ENCODE peak calls at places on chromosomes 12 and 14, in nine cellular contexts. One of them, this sample, is unnamed.

GRCh38 chr14:38758661-38759060 is 344.4 kb downstream of the SEC23A start:
- DNase-seq in uterus: no peak
- DNase-seq in stomach: no peak
- DNase-seq in adrenal gland: no peak
- DNase-seq in A549: no peak
- DNase-seq in thyroid gland: no peak
- DNase-seq in breast epithelium: no peak
- DNase-seq in vagina: no peak
- DNase-seq in IMR-90: no peak
- DNase-seq in this sample: no peak

GRCh38 chr14:58898655-58899316 is 261.0 kb downstream of the DACT1 start:
- DNase-seq in thyroid gland: no peak
- DNase-seq in vagina: no peak
- DNase-seq in IMR-90: peak
- DNase-seq in breast epithelium: no peak
- DNase-seq in uterus: no peak
- DNase-seq in adrenal gland: no peak
- DNase-seq in stomach: no peak
- DNase-seq in A549: no peak
- DNase-seq in this sample: no peak

GRCh38 chr12:56258068-56258819 is at the start of gene ANKRD52:
- DNase-seq in stomach: peak
- DNase-seq in uterus: peak
- DNase-seq in thyroid gland: peak
- DNase-seq in IMR-90: peak
- DNase-seq in adrenal gland: peak
- DNase-seq in vagina: no peak
- DNase-seq in A549: peak
- DNase-seq in breast epithelium: peak
- DNase-seq in this sample: peak

GRCh38 chr12:12927211-12928079 is 24.5 kb downstream of the GPRC5D start:
- DNase-seq in vagina: no peak
- DNase-seq in uterus: no peak
- DNase-seq in adrenal gland: peak
- DNase-seq in IMR-90: peak
- DNase-seq in breast epithelium: peak
- DNase-seq in A549: peak
- DNase-seq in thyroid gland: peak
- DNase-seq in stomach: peak
- DNase-seq in this sample: peak

GRCh38 chr14:24434676-24435075 is 4.9 kb downstream of the KHNYN start:
- DNase-seq in breast epithelium: no peak
- DNase-seq in A549: no peak
- DNase-seq in thyroid gland: no peak
- DNase-seq in uterus: no peak
- DNase-seq in IMR-90: no peak
- DNase-seq in vagina: no peak
- DNase-seq in stomach: no peak
- DNase-seq in adrenal gland: no peak
- DNase-seq in this sample: no peak

GRCh38 chr12:70876952-70877351 is 43.6 kb downstream of the PTPRR start:
- DNase-seq in thyroid gland: no peak
- DNase-seq in adrenal gland: no peak
- DNase-seq in uterus: no peak
- DNase-seq in breast epithelium: peak
- DNase-seq in stomach: no peak
- DNase-seq in IMR-90: peak
- DNase-seq in A549: no peak
- DNase-seq in vagina: no peak
- DNase-seq in this sample: no peak

GRCh38 chr14:30283822-30284446 is 275.0 kb upstream of the G2E3 start:
- DNase-seq in IMR-90: peak
- DNase-seq in adrenal gland: peak
- DNase-seq in uterus: no peak
- DNase-seq in stomach: no peak
- DNase-seq in breast epithelium: no peak
- DNase-seq in vagina: no peak
- DNase-seq in A549: peak
- DNase-seq in thyroid gland: peak
- DNase-seq in this sample: no peak

GRCh38 chr14:45819107-45819506 is 566.1 kb upstream of the MIS18BP1 start:
- DNase-seq in adrenal gland: no peak
- DNase-seq in vagina: no peak
- DNase-seq in stomach: no peak
- DNase-seq in A549: no peak
- DNase-seq in thyroid gland: no peak
- DNase-seq in breast epithelium: no peak
- DNase-seq in uterus: no peak
- DNase-seq in IMR-90: no peak
- DNase-seq in this sample: no peak

GRCh38 chr12:5494343-5494742 is 62.4 kb downstream of the NTF3 start:
- DNase-seq in thyroid gland: no peak
- DNase-seq in uterus: no peak
- DNase-seq in vagina: no peak
- DNase-seq in adrenal gland: no peak
- DNase-seq in stomach: no peak
- DNase-seq in breast epithelium: no peak
- DNase-seq in A549: no peak
- DNase-seq in IMR-90: no peak
- DNase-seq in this sample: no peak

GRCh38 chr12:56634242-56634836 is 4.2 kb upstream of the BAZ2A start:
- DNase-seq in adrenal gland: peak
- DNase-seq in stomach: peak
- DNase-seq in uterus: peak
- DNase-seq in vagina: no peak
- DNase-seq in IMR-90: no peak
- DNase-seq in thyroid gland: peak
- DNase-seq in breast epithelium: peak
- DNase-seq in A549: peak
- DNase-seq in this sample: peak

GRCh38 chr14:36748814-36749213 is 87.2 kb downstream of the PAX9 start:
- DNase-seq in adrenal gland: no peak
- DNase-seq in vagina: no peak
- DNase-seq in A549: no peak
- DNase-seq in uterus: no peak
- DNase-seq in breast epithelium: no peak
- DNase-seq in stomach: no peak
- DNase-seq in thyroid gland: no peak
- DNase-seq in IMR-90: no peak
- DNase-seq in this sample: no peak

GRCh38 chr12:111274820-111275219 is 94.1 kb downstream of the PHETA1 start:
- DNase-seq in IMR-90: no peak
- DNase-seq in stomach: no peak
- DNase-seq in adrenal gland: no peak
- DNase-seq in uterus: no peak
- DNase-seq in thyroid gland: no peak
- DNase-seq in A549: peak
- DNase-seq in breast epithelium: no peak
- DNase-seq in vagina: no peak
- DNase-seq in this sample: no peak

GRCh38 chr12:57614178-57614947 is 3.1 kb downstream of the ARHGEF25 start:
- DNase-seq in A549: peak
- DNase-seq in adrenal gland: no peak
- DNase-seq in IMR-90: peak
- DNase-seq in vagina: no peak
- DNase-seq in uterus: peak
- DNase-seq in stomach: no peak
- DNase-seq in breast epithelium: no peak
- DNase-seq in thyroid gland: no peak
- DNase-seq in this sample: no peak

GRCh38 chr12:68374315-68374982 is 42.3 kb upstream of the MDM1 start:
- DNase-seq in breast epithelium: no peak
- DNase-seq in uterus: no peak
- DNase-seq in thyroid gland: no peak
- DNase-seq in IMR-90: no peak
- DNase-seq in stomach: peak
- DNase-seq in adrenal gland: no peak
- DNase-seq in A549: no peak
- DNase-seq in vagina: no peak
- DNase-seq in this sample: no peak

GRCh38 chr14:29940482-29940881 is 12.8 kb upstream of the PRKD1 start:
- DNase-seq in adrenal gland: no peak
- DNase-seq in breast epithelium: no peak
- DNase-seq in vagina: no peak
- DNase-seq in stomach: no peak
- DNase-seq in thyroid gland: no peak
- DNase-seq in A549: no peak
- DNase-seq in uterus: no peak
- DNase-seq in IMR-90: no peak
- DNase-seq in this sample: no peak

GRCh38 chr12:30925607-30926242 is 823 bp upstream of the TSPAN11 start:
- DNase-seq in thyroid gland: no peak
- DNase-seq in breast epithelium: no peak
- DNase-seq in IMR-90: no peak
- DNase-seq in stomach: no peak
- DNase-seq in uterus: no peak
- DNase-seq in vagina: peak
- DNase-seq in adrenal gland: no peak
- DNase-seq in A549: no peak
- DNase-seq in this sample: no peak

GRCh38 chr14:32201816-32202467 is at the start of gene RNU6-7:
- DNase-seq in A549: no peak
- DNase-seq in vagina: no peak
- DNase-seq in IMR-90: peak
- DNase-seq in stomach: no peak
- DNase-seq in breast epithelium: peak
- DNase-seq in adrenal gland: peak
- DNase-seq in uterus: peak
- DNase-seq in thyroid gland: peak
- DNase-seq in this sample: no peak

GRCh38 chr12:105292705-105293104 is 37.8 kb upstream of the C12orf75 start:
- DNase-seq in vagina: no peak
- DNase-seq in adrenal gland: no peak
- DNase-seq in uterus: no peak
- DNase-seq in IMR-90: peak
- DNase-seq in thyroid gland: no peak
- DNase-seq in breast epithelium: no peak
- DNase-seq in A549: no peak
- DNase-seq in stomach: no peak
- DNase-seq in this sample: no peak

GRCh38 chr12:105291531-105291930 is 39.0 kb upstream of the C12orf75 start:
- DNase-seq in thyroid gland: no peak
- DNase-seq in IMR-90: no peak
- DNase-seq in uterus: no peak
- DNase-seq in stomach: no peak
- DNase-seq in breast epithelium: no peak
- DNase-seq in A549: no peak
- DNase-seq in adrenal gland: no peak
- DNase-seq in vagina: no peak
- DNase-seq in this sample: no peak

GRCh38 chr12:105294164-105294563 is 36.3 kb upstream of the C12orf75 start:
- DNase-seq in IMR-90: no peak
- DNase-seq in adrenal gland: no peak
- DNase-seq in uterus: no peak
- DNase-seq in breast epithelium: no peak
- DNase-seq in vagina: no peak
- DNase-seq in A549: no peak
- DNase-seq in thyroid gland: no peak
- DNase-seq in stomach: no peak
- DNase-seq in this sample: no peak

GRCh38 chr12:105296116-105297095 is 34.1 kb upstream of the C12orf75 start:
- DNase-seq in A549: no peak
- DNase-seq in IMR-90: no peak
- DNase-seq in uterus: no peak
- DNase-seq in adrenal gland: no peak
- DNase-seq in vagina: no peak
- DNase-seq in breast epithelium: no peak
- DNase-seq in stomach: no peak
- DNase-seq in thyroid gland: no peak
- DNase-seq in this sample: no peak

GRCh38 chr12:105294886-105295479 is 35.5 kb upstream of the C12orf75 start:
- DNase-seq in A549: no peak
- DNase-seq in breast epithelium: no peak
- DNase-seq in vagina: no peak
- DNase-seq in IMR-90: no peak
- DNase-seq in uterus: no peak
- DNase-seq in thyroid gland: no peak
- DNase-seq in stomach: no peak
- DNase-seq in adrenal gland: no peak
- DNase-seq in this sample: no peak
- TF ChIP-seq POLR2A in A549: no peak
- TF ChIP-seq POLR2A in breast epithelium: no peak
- TF ChIP-seq POLR2A in vagina: no peak
- TF ChIP-seq POLR2A in IMR-90: no peak
- TF ChIP-seq POLR2A in uterus: no peak
- TF ChIP-seq POLR2A in thyroid gland: no peak
- TF ChIP-seq POLR2A in stomach: no peak
- TF ChIP-seq POLR2A in adrenal gland: no peak
- TF ChIP-seq POLR2A in this sample: no peak

GRCh38 chr12:85424581-85425348 is 144.7 kb downstream of the ALX1 start:
- DNase-seq in thyroid gland: peak
- DNase-seq in vagina: no peak
- DNase-seq in breast epithelium: no peak
- DNase-seq in IMR-90: peak
- DNase-seq in adrenal gland: no peak
- DNase-seq in stomach: peak
- DNase-seq in uterus: no peak
- DNase-seq in A549: no peak
- DNase-seq in this sample: no peak
- H3K4me3 ChIP-seq in thyroid gland: no peak
- H3K4me3 ChIP-seq in vagina: no peak
- H3K4me3 ChIP-seq in breast epithelium: no peak
- H3K4me3 ChIP-seq in IMR-90: no peak
- H3K4me3 ChIP-seq in adrenal gland: no peak
- H3K4me3 ChIP-seq in stomach: no peak
- H3K4me3 ChIP-seq in uterus: no peak
- H3K4me3 ChIP-seq in A549: no peak
- H3K4me3 ChIP-seq in this sample: no peak

GRCh38 chr12:116299548-116300150 is 22.2 kb upstream of the MED13L start:
- DNase-seq in uterus: no peak
- DNase-seq in A549: no peak
- DNase-seq in breast epithelium: no peak
- DNase-seq in thyroid gland: peak
- DNase-seq in IMR-90: peak
- DNase-seq in adrenal gland: no peak
- DNase-seq in stomach: no peak
- DNase-seq in vagina: no peak
- DNase-seq in this sample: no peak
- H3K27ac ChIP-seq in uterus: peak
- H3K27ac ChIP-seq in A549: peak
- H3K27ac ChIP-seq in breast epithelium: peak
- H3K27ac ChIP-seq in thyroid gland: no peak
- H3K27ac ChIP-seq in IMR-90: no peak
- H3K27ac ChIP-seq in adrenal gland: peak
- H3K27ac ChIP-seq in stomach: peak
- H3K27ac ChIP-seq in vagina: peak
- H3K27ac ChIP-seq in this sample: peak

DNA sequence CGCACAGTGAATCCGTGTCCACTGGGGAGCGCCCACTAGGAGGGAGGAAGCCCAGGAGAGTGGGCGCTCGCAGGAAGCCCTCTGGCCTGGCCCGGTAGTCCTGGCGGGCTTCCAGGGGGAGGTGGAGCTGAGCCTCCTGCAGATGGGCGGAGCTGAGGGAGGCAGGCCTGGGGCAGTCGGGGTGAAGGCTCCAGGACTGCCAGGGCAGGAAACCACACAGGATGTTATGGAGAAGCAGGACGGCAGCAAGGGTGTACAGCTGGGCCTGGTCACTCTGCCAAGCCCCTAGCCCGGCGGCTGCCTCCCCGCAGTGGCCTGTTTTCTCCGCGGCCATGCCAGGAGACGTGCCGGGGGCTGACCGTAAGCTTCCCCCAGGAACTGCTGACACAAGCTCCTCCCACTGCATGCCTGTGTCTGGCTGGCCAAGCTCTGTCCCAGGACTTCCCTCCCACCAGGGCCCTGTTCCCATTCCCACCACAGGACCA is 143.5 kb upstream of the C14orf180 start:
- DNase-seq in thyroid gland: peak
- DNase-seq in vagina: peak
- DNase-seq in IMR-90: no peak
- DNase-seq in uterus: no peak
- DNase-seq in A549: no peak
- DNase-seq in stomach: peak
- DNase-seq in adrenal gland: peak
- DNase-seq in breast epithelium: no peak
- DNase-seq in this sample: no peak
- TF ChIP-seq POLR2A in thyroid gland: no peak
- TF ChIP-seq POLR2A in vagina: no peak
- TF ChIP-seq POLR2A in IMR-90: no peak
- TF ChIP-seq POLR2A in uterus: no peak
- TF ChIP-seq POLR2A in A549: no peak
- TF ChIP-seq POLR2A in stomach: no peak
- TF ChIP-seq POLR2A in adrenal gland: no peak
- TF ChIP-seq POLR2A in breast epithelium: no peak
- TF ChIP-seq POLR2A in this sample: no peak

This sample was measured in prostate gland.